ENCODE peak calls at places on chromosomes 3 and 15, in eight cellular contexts. J, A, S, D, H, O, T and N are unnamed samples.

GRCh38 chr15:78565097-78565950 is at the start of gene CHRNA5:
- DNase-seq in J (peak; percentile 98), S (peak; percentile 27), T (peak; percentile 89), H (peak; percentile 21), D (peak; percentile 94), A (peak; percentile 88), O (peak; percentile 59), N (peak; percentile 83)

GRCh38 chr3:40172560-40172959 is 136.9 kb upstream of the EIF1B start:
- DNase-seq in A (no peak), J (no peak), H (no peak), T (peak; percentile 16), D (no peak), S (no peak), O (no peak), N (no peak)

GRCh38 chr15:63763476-63764123 is 70.1 kb downstream of the HERC1 start:
- DNase-seq in D (no peak), J (no peak), O (no peak), S (no peak), T (no peak), A (no peak), H (no peak), N (no peak)

GRCh38 chr15:67242665-67243064 is 11.8 kb downstream of the AAGAB start:
- DNase-seq in H (no peak), T (no peak), J (no peak), S (peak; percentile 27), A (no peak), O (no peak), D (no peak), N (no peak)

GRCh38 chr3:38723569-38724391 is 74.3 kb upstream of the SCN5A start:
- DNase-seq in O (no peak), D (peak; percentile 33), A (no peak), J (no peak), T (no peak), S (no peak), H (no peak), N (no peak)

GRCh38 chr15:94080416-94080815 is 150.9 kb upstream of the MCTP2 start:
- DNase-seq in D (no peak), T (no peak), H (no peak), J (no peak), A (no peak), O (no peak), S (peak; percentile 86), N (peak; percentile 69)

GRCh38 chr15:89003865-89004725 is 84.2 kb upstream of the ABHD2 start:
- DNase-seq in H (no peak), S (no peak), A (peak; percentile 42), T (no peak), O (no peak), J (peak; percentile 78), D (peak; percentile 78), N (no peak)

GRCh38 chr15:95772982-95773381 is 557.5 kb upstream of the NR2F2 start:
- DNase-seq in S (no peak), O (no peak), T (no peak), A (no peak), D (no peak), J (no peak), H (no peak), N (no peak)

GRCh38 chr3:127612966-127613365 is 14.8 kb downstream of the MCM2 start:
- DNase-seq in D (no peak), O (no peak), T (peak; percentile 44), A (no peak), S (no peak), H (no peak), J (no peak), N (no peak)

GRCh38 chr15:97684249-97684648 is 276.3 kb upstream of the ARRDC4 start:
- DNase-seq in T (no peak), O (no peak), H (no peak), S (no peak), D (no peak), A (no peak), J (no peak), N (no peak)

GRCh38 chr15:85411992-85412538 is 31.7 kb downstream of the AKAP13 start:
- DNase-seq in D (no peak), S (no peak), J (no peak), A (no peak), T (no peak), O (no peak), H (no peak), N (no peak)

GRCh38 chr3:15844889-15845288 is 47.1 kb upstream of the ANKRD28 start:
- DNase-seq in O (no peak), S (no peak), J (no peak), H (no peak), T (no peak), A (no peak), D (no peak), N (no peak)

GRCh38 chr3:117744935-117745334 is 1035.4 kb downstream of the TUSC7 start:
- DNase-seq in T (no peak), O (no peak), S (no peak), H (no peak), D (no peak), J (no peak), A (no peak), N (no peak)

GRCh38 chr15:51780636-51781035 is 29.2 kb downstream of the TMOD2 start:
- DNase-seq in H (no peak), J (no peak), T (no peak), D (no peak), O (no peak), A (no peak), S (no peak), N (no peak)

GRCh38 chr3:16059081-16059537 is 115.4 kb upstream of the GALNT15 start:
- DNase-seq in D (no peak), S (no peak), J (no peak), A (no peak), H (no peak), T (no peak), O (peak; percentile 17), N (no peak)

GRCh38 chr3:124771083-124771445 is 40.8 kb downstream of the UMPS start:
- DNase-seq in A (no peak), H (no peak), T (no peak), J (no peak), D (no peak), O (no peak), S (no peak), N (no peak)

GRCh38 chr3:124768812-124769211 is 38.6 kb downstream of the UMPS start:
- DNase-seq in A (peak; percentile 42), H (no peak), T (no peak), J (peak; percentile 26), D (peak; percentile 68), O (no peak), S (no peak), N (no peak)

GRCh38 chr3:124770341-124771082 is 40.3 kb downstream of the UMPS start:
- DNase-seq in O (no peak), S (no peak), J (peak; percentile 45), A (no peak), H (no peak), D (peak; percentile 91), T (no peak), N (no peak)

GRCh38 chr3:124767691-124768090 is 37.4 kb downstream of the UMPS start:
- DNase-seq in A (no peak), T (no peak), S (no peak), H (no peak), O (no peak), J (no peak), D (no peak), N (no peak)

DNA sequence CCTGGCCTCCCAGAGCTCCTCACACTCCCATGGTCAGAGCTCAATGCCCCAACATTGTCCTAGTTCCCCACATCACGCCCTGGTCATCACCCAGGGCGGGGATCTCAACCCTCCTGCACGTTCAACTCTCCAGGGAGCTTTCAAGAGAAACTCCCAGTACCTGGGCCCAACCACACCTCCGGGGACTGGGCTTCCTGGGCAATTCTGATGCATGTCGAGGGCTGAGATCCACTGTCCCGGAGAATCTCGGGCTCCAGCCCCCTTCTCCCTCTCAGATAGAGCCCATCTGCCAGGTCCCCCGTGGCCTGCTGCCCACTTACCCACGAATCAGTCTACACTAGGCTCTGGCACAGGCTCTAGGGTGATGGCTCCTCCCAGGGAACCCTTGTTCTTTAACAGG is 39.2 kb downstream of the UMPS start:
- DNase-seq in D (no peak), T (no peak), O (no peak), S (no peak), A (no peak), J (no peak), H (no peak), N (no peak)
- TF ChIP-seq CTCF in D (no peak), T (no peak), O (no peak), S (no peak), A (no peak), J (no peak), H (no peak), N (no peak)

GRCh38 chr3:53109822-53110771 is 20.1 kb downstream of the RFT1 start:
- DNase-seq in D (peak; percentile 20), O (peak; percentile 73), J (peak; percentile 59), A (peak; percentile 52), H (no peak), T (peak; percentile 80), S (peak; percentile 75), N (peak; percentile 69)

GRCh38 chr3:53116956-53117355 is 13.3 kb downstream of the RFT1 start:
- DNase-seq in O (no peak), D (no peak), A (no peak), H (no peak), S (no peak), T (no peak), J (no peak), N (no peak)

GRCh38 chr3:53114412-53115074 is 15.7 kb downstream of the RFT1 start:
- DNase-seq in D (no peak), O (no peak), S (no peak), A (no peak), J (no peak), H (no peak), T (no peak), N (no peak)

GRCh38 chr3:53113293-53114010 is 16.8 kb downstream of the RFT1 start:
- DNase-seq in S (no peak), J (no peak), D (no peak), O (peak; percentile 87), T (no peak), A (no peak), H (no peak), N (no peak)

DNA sequence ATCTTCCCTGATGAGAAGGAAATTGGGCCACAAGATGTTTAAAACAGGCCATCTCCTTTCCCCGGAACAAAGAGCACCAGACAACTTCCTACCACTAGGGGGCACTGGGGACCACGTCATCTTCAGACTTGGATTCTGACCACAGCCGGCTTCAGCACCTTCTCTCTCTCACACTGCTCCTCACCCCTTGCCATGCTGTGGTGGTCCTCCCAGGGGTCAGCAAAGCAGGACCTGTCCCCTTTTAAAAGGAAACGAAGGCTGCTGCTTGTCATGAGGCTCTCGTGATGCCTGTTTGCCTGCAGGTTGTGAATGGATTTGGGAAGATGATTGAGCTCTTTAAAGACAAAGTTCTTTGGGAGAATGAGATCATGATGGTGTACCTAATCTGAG is 16.2 kb downstream of the RFT1 start:
- DNase-seq in T (peak; percentile 86), A (peak; percentile 84), O (peak; percentile 75), S (peak; percentile 40), J (peak; percentile 87), D (peak; percentile 86), H (peak; percentile 53), N (peak; percentile 89)
- TF ChIP-seq CTCF in T (peak; percentile 96), A (peak; percentile 93), O (peak; percentile 70), S (peak; percentile 95), J (peak; percentile 92), D (peak; percentile 92), H (peak; percentile 89), N (peak; percentile 85)

GRCh38 chr3:8336456-8336855 is 165.2 kb upstream of the LMCD1 start:
- DNase-seq in H (no peak), J (peak; percentile 19), T (no peak), A (no peak), D (no peak), S (no peak), O (no peak), N (no peak)
- TF ChIP-seq CTCF in H (no peak), J (peak; percentile 55), T (no peak), A (peak; percentile 42), D (peak; percentile 25), S (peak; percentile 14), O (no peak), N (no peak)

GRCh38 chr3:187066228-187066995 is 72.9 kb downstream of the RPL39L start:
- DNase-seq in A (peak; percentile 34), D (peak; percentile 60), O (no peak), H (no peak), J (peak; percentile 61), S (no peak), T (no peak), N (no peak)
- TF ChIP-seq CTCF in A (no peak), D (peak; percentile 32), O (no peak), H (peak; percentile 37), J (peak; percentile 47), S (peak; percentile 9), T (no peak), N (no peak)